ENCODE peak calls at places on chromosome 18, in eight cellular contexts. U, F, B, J, W, C, Z and P are unnamed samples.
A peak's percentile ranks its signal among the peaks of the same experiment; 100 is the strongest.

GRCh38 chr18:24995738-24996137 is 356.2 kb downstream of the ZNF521 start:
- DNase-seq in U (no peak), F (no peak), B (no peak), J (no peak), W (no peak), C (no peak), Z (no peak), P (no peak)

GRCh38 chr18:58135170-58135569 is 91.1 kb downstream of the NEDD4L start:
- DNase-seq in U (no peak), F (no peak), B (no peak), J (no peak), W (peak; percentile 58), C (peak; percentile 96), Z (no peak), P (no peak)

GRCh38 chr18:13647761-13648160 is 78.6 kb downstream of the FAM210A start:
- DNase-seq in U (no peak), F (no peak), B (no peak), J (no peak), W (no peak), C (no peak), Z (no peak), P (no peak)

GRCh38 chr18:74899554-74899953 is 301.9 kb downstream of the ZNF407 start:
- DNase-seq in U (no peak), F (no peak), B (no peak), J (peak; percentile 40), W (no peak), C (peak; percentile 76), Z (no peak), P (no peak)

GRCh38 chr18:49008156-49008555 is 57.4 kb upstream of the SMAD7 start:
- DNase-seq in U (no peak), F (no peak), B (no peak), J (no peak), W (no peak), C (no peak), Z (no peak), P (no peak)

GRCh38 chr18:48023334-48024008 is 93.0 kb upstream of the SMAD2 start:
- DNase-seq in U (peak; percentile 59), F (peak; percentile 84), B (no peak), J (peak; percentile 53), W (no peak), C (peak; percentile 59), Z (peak; percentile 89), P (peak; percentile 75)

GRCh38 chr18:36829362-36830140 is 624 bp downstream of the KIAA1328 start:
- DNase-seq in U (peak; percentile 43), F (no peak), B (no peak), J (no peak), W (no peak), C (peak; percentile 39), Z (no peak), P (no peak)

GRCh38 chr18:61922435-61922834 is 29.6 kb upstream of the RNF152 start:
- DNase-seq in U (no peak), F (no peak), B (no peak), J (no peak), W (no peak), C (no peak), Z (no peak), P (no peak)

GRCh38 chr18:69759046-69759445 is 188.6 kb downstream of the CD226 start:
- DNase-seq in U (no peak), F (no peak), B (no peak), J (no peak), W (no peak), C (no peak), Z (no peak), P (no peak)

GRCh38 chr18:43193336-43193735 is 77.9 kb upstream of the RIT2 start:
- DNase-seq in U (no peak), F (no peak), B (no peak), J (no peak), W (no peak), C (no peak), Z (no peak), P (no peak)

GRCh38 chr18:76486600-76486999 is 8.4 kb downstream of the ZNF516 start:
- DNase-seq in U (no peak), F (no peak), B (no peak), J (no peak), W (no peak), C (no peak), Z (no peak), P (no peak)

GRCh38 chr18:35619468-35619867 is 37.9 kb downstream of the GALNT1 start:
- DNase-seq in U (no peak), F (no peak), B (no peak), J (no peak), W (no peak), C (no peak), Z (no peak), P (no peak)

GRCh38 chr18:3424280-3424890 is 25.6 kb upstream of the TGIF1 start:
- DNase-seq in U (peak; percentile 25), F (no peak), B (no peak), J (no peak), W (no peak), C (no peak), Z (no peak), P (no peak)

GRCh38 chr18:80105369-80106167 is 3.5 kb upstream of the ADNP2 start:
- DNase-seq in U (no peak), F (no peak), B (no peak), J (no peak), W (no peak), C (no peak), Z (no peak), P (no peak)